ENCODE peak calls at places on chromosome 2, in eight cellular contexts. T is NK-92 treated with Interleukin-12 subunit alpha and Interleukin-12 subunit beta, amount 100 ng/mL, for 24 hours; Y is T-helper 2 cell; H is naive B cell; R is heart right ventricle; V is NCI-H2081; L is NCI-H510A; Z is T follicular helper cell. K is an unnamed sample.

GRCh38 chr2:175030380-175031271 is 25.4 kb upstream of the CHN1 start:
- DNase-seq in T (no peak), Y (no peak), H (no peak), R (no peak), V (peak; percentile 55), L (peak; percentile 58), Z (no peak), K (peak; percentile 45)

GRCh38 chr2:190863946-190864345 is 16.7 kb upstream of the GLS start:
- DNase-seq in T (no peak), Y (no peak), H (no peak), R (no peak), V (peak; percentile 90), L (peak; percentile 94), Z (no peak), K (no peak)

GRCh38 chr2:152622228-152622627 is 95.0 kb downstream of the PRPF40A start:
- DNase-seq in T (no peak), Y (no peak), H (no peak), R (no peak), V (no peak), L (no peak), Z (no peak), K (no peak)

GRCh38 chr2:7012141-7012809 is 95.1 kb downstream of the RNF144A start:
- DNase-seq in T (no peak), Y (no peak), H (no peak), R (peak; percentile 60), V (peak; percentile 67), L (peak; percentile 78), Z (no peak), K (no peak)

GRCh38 chr2:30422437-30422805 is 24.6 kb upstream of the LCLAT1 start:
- DNase-seq in T (peak; percentile 52), Y (no peak), H (peak; percentile 53), R (no peak), V (no peak), L (peak; percentile 12), Z (peak; percentile 37), K (no peak)

GRCh38 chr2:150517951-150518680 is 30.6 kb upstream of the RND3 start:
- DNase-seq in T (no peak), Y (no peak), H (no peak), R (no peak), V (no peak), L (no peak), Z (no peak), K (no peak)

GRCh38 chr2:52289776-52290175 is 1257.8 kb upstream of the NRXN1 start:
- DNase-seq in T (no peak), Y (no peak), H (no peak), R (no peak), V (no peak), L (no peak), Z (no peak), K (no peak)

GRCh38 chr2:86753606-86754005 is 33.5 kb downstream of the RMND5A start:
- DNase-seq in T (no peak), Y (no peak), H (no peak), R (no peak), V (no peak), L (no peak), Z (no peak), K (no peak)

GRCh38 chr2:100018312-100018711 is 124.1 kb downstream of the AFF3 start:
- DNase-seq in T (no peak), Y (no peak), H (no peak), R (no peak), V (no peak), L (no peak), Z (no peak), K (no peak)

GRCh38 chr2:11498543-11499034 is 32.6 kb upstream of the E2F6 start:
- DNase-seq in T (no peak), Y (no peak), H (no peak), R (peak; percentile 88), V (no peak), L (no peak), Z (no peak), K (peak; percentile 40)

GRCh38 chr2:73536133-73536532 is 106.1 kb downstream of the NAT8 start:
- DNase-seq in T (no peak), Y (no peak), H (no peak), R (no peak), V (no peak), L (no peak), Z (no peak), K (no peak)

GRCh38 chr2:161030260-161031063 is 129.8 kb upstream of the TANK start:
- DNase-seq in T (peak; percentile 18), Y (no peak), H (no peak), R (no peak), V (no peak), L (no peak), Z (no peak), K (peak; percentile 93)

GRCh38 chr2:223944166-223944703 is 900 bp downstream of the WDFY1 start:
- DNase-seq in T (no peak), Y (no peak), H (peak; percentile 34), R (peak; percentile 22), V (no peak), L (no peak), Z (peak; percentile 9), K (peak; percentile 45)

K was measured in PC-9.